ENCODE peak calls at places on chromosomes 5 and 9, in seven cellular contexts. One of them, this sample, is unnamed.

GRCh38 chr9:7533376-7534090 is 266.0 kb downstream of the DMAC1 start:
- DNase-seq in GM12891: no peak
- DNase-seq in HepG2: no peak
- DNase-seq in SK-N-SH: no peak
- DNase-seq in K562: no peak
- DNase-seq in H1: no peak
- DNase-seq in GM12878: no peak
- DNase-seq in this sample: no peak

GRCh38 chr9:78831726-78832125 is 534.8 kb downstream of the PSAT1 start:
- DNase-seq in GM12878: no peak
- DNase-seq in HepG2: no peak
- DNase-seq in K562: no peak
- DNase-seq in H1: no peak
- DNase-seq in SK-N-SH: no peak
- DNase-seq in GM12891: no peak
- DNase-seq in this sample: no peak

GRCh38 chr9:121916008-121916407 is 177.1 kb downstream of the TTLL11 start:
- DNase-seq in K562: no peak
- DNase-seq in SK-N-SH: no peak
- DNase-seq in HepG2: no peak
- DNase-seq in GM12891: no peak
- DNase-seq in H1: no peak
- DNase-seq in GM12878: no peak
- DNase-seq in this sample: no peak

GRCh38 chr5:179377421-179378115 is 32.3 kb upstream of the ADAMTS2 start:
- DNase-seq in SK-N-SH: peak
- DNase-seq in GM12891: no peak
- DNase-seq in GM12878: no peak
- DNase-seq in HepG2: no peak
- DNase-seq in K562: no peak
- DNase-seq in H1: no peak
- DNase-seq in this sample: no peak

GRCh38 chr9:106755727-106756126 is 107.2 kb upstream of the ZNF462 start:
- DNase-seq in SK-N-SH: no peak
- DNase-seq in GM12891: no peak
- DNase-seq in K562: no peak
- DNase-seq in HepG2: no peak
- DNase-seq in GM12878: no peak
- DNase-seq in H1: no peak
- DNase-seq in this sample: no peak

GRCh38 chr5:150490754-150491153 is 17.2 kb upstream of the NDST1 start:
- DNase-seq in SK-N-SH: no peak
- DNase-seq in GM12878: no peak
- DNase-seq in H1: no peak
- DNase-seq in K562: no peak
- DNase-seq in GM12891: no peak
- DNase-seq in HepG2: no peak
- DNase-seq in this sample: no peak

GRCh38 chr9:119026120-119026519 is 343.1 kb downstream of the BRINP1 start:
- DNase-seq in GM12891: no peak
- DNase-seq in H1: no peak
- DNase-seq in GM12878: no peak
- DNase-seq in HepG2: no peak
- DNase-seq in K562: no peak
- DNase-seq in SK-N-SH: peak
- DNase-seq in this sample: no peak

GRCh38 chr9:134869554-134870310 is 10.9 kb upstream of the FCN2 start:
- DNase-seq in HepG2: no peak
- DNase-seq in K562: no peak
- DNase-seq in H1: no peak
- DNase-seq in GM12878: no peak
- DNase-seq in SK-N-SH: no peak
- DNase-seq in GM12891: no peak
- DNase-seq in this sample: no peak

GRCh38 chr9:98085955-98086354 is 29.4 kb downstream of the NANS start:
- DNase-seq in H1: peak
- DNase-seq in GM12878: no peak
- DNase-seq in HepG2: no peak
- DNase-seq in GM12891: no peak
- DNase-seq in SK-N-SH: no peak
- DNase-seq in K562: peak
- DNase-seq in this sample: no peak

GRCh38 chr5:83564069-83564749 is 92.7 kb downstream of the VCAN start:
- DNase-seq in GM12891: no peak
- DNase-seq in SK-N-SH: peak
- DNase-seq in K562: peak
- DNase-seq in GM12878: no peak
- DNase-seq in HepG2: peak
- DNase-seq in H1: no peak
- DNase-seq in this sample: no peak

GRCh38 chr5:9440517-9440916 is 105.4 kb downstream of the SEMA5A start:
- DNase-seq in K562: no peak
- DNase-seq in GM12878: no peak
- DNase-seq in SK-N-SH: no peak
- DNase-seq in H1: no peak
- DNase-seq in GM12891: no peak
- DNase-seq in HepG2: no peak
- DNase-seq in this sample: no peak

GRCh38 chr9:38662763-38663593 is 42.6 kb upstream of the ANKRD18A start:
- DNase-seq in GM12878: no peak
- DNase-seq in GM12891: no peak
- DNase-seq in H1: no peak
- DNase-seq in SK-N-SH: peak
- DNase-seq in K562: no peak
- DNase-seq in HepG2: no peak
- DNase-seq in this sample: no peak

GRCh38 chr9:121732886-121733285 is 81.5 kb downstream of the DAB2IP start:
- DNase-seq in HepG2: no peak
- DNase-seq in K562: no peak
- DNase-seq in GM12878: no peak
- DNase-seq in H1: no peak
- DNase-seq in SK-N-SH: no peak
- DNase-seq in GM12891: no peak
- DNase-seq in this sample: no peak

GRCh38 chr9:114281421-114282103 is 41.3 kb upstream of the ORM1 start:
- DNase-seq in SK-N-SH: peak
- DNase-seq in GM12878: no peak
- DNase-seq in K562: no peak
- DNase-seq in HepG2: no peak
- DNase-seq in GM12891: no peak
- DNase-seq in H1: peak
- DNase-seq in this sample: no peak

GRCh38 chr5:1883925-1884637 is 1.4 kb upstream of the IRX4 start:
- DNase-seq in GM12878: no peak
- DNase-seq in K562: no peak
- DNase-seq in SK-N-SH: no peak
- DNase-seq in H1: no peak
- DNase-seq in GM12891: no peak
- DNase-seq in HepG2: no peak
- DNase-seq in this sample: no peak

GRCh38 chr5:66609615-66610014 is 13.4 kb downstream of the MAST4 start:
- DNase-seq in GM12891: no peak
- DNase-seq in H1: no peak
- DNase-seq in HepG2: no peak
- DNase-seq in GM12878: no peak
- DNase-seq in SK-N-SH: no peak
- DNase-seq in K562: no peak
- DNase-seq in this sample: no peak

GRCh38 chr9:104608336-104608735 is 2.9 kb upstream of the OR13C2 start:
- DNase-seq in HepG2: no peak
- DNase-seq in H1: no peak
- DNase-seq in GM12878: no peak
- DNase-seq in SK-N-SH: no peak
- DNase-seq in K562: no peak
- DNase-seq in GM12891: no peak
- DNase-seq in this sample: no peak

GRCh38 chr5:20538341-20538740 is 550.3 kb upstream of the CDH18 start:
- DNase-seq in HepG2: no peak
- DNase-seq in GM12891: no peak
- DNase-seq in SK-N-SH: no peak
- DNase-seq in K562: no peak
- DNase-seq in H1: no peak
- DNase-seq in GM12878: no peak
- DNase-seq in this sample: no peak

GRCh38 chr5:75054110-75054930 is 2.0 kb upstream of the GCNT4 start:
- DNase-seq in SK-N-SH: peak
- DNase-seq in H1: peak
- DNase-seq in HepG2: no peak
- DNase-seq in GM12878: no peak
- DNase-seq in K562: no peak
- DNase-seq in GM12891: no peak
- DNase-seq in this sample: no peak

GRCh38 chr9:73011346-73011745 is 58.5 kb upstream of the ALDH1A1 start:
- DNase-seq in SK-N-SH: no peak
- DNase-seq in GM12878: no peak
- DNase-seq in H1: no peak
- DNase-seq in HepG2: no peak
- DNase-seq in GM12891: no peak
- DNase-seq in K562: no peak
- DNase-seq in this sample: no peak

GRCh38 chr5:11234501-11234911 is 473.5 kb upstream of the DAP start:
- DNase-seq in H1: no peak
- DNase-seq in HepG2: no peak
- DNase-seq in GM12891: no peak
- DNase-seq in K562: no peak
- DNase-seq in SK-N-SH: no peak
- DNase-seq in GM12878: no peak
- DNase-seq in this sample: no peak

GRCh38 chr5:95060100-95060499 is 224.8 kb downstream of the MCTP1 start:
- DNase-seq in SK-N-SH: no peak
- DNase-seq in GM12878: no peak
- DNase-seq in HepG2: no peak
- DNase-seq in H1: no peak
- DNase-seq in GM12891: no peak
- DNase-seq in K562: no peak
- DNase-seq in this sample: no peak

GRCh38 chr9:93976973-93977372 is 21.8 kb upstream of the BARX1 start:
- DNase-seq in K562: no peak
- DNase-seq in H1: no peak
- DNase-seq in SK-N-SH: no peak
- DNase-seq in HepG2: no peak
- DNase-seq in GM12878: no peak
- DNase-seq in GM12891: no peak
- DNase-seq in this sample: no peak

GRCh38 chr9:106420511-106420944 is 442.4 kb upstream of the ZNF462 start:
- DNase-seq in SK-N-SH: no peak
- DNase-seq in HepG2: no peak
- DNase-seq in K562: no peak
- DNase-seq in H1: no peak
- DNase-seq in GM12878: peak
- DNase-seq in GM12891: peak
- DNase-seq in this sample: no peak

GRCh38 chr5:10607023-10607665 is 43.3 kb downstream of the ANKRD33B start:
- DNase-seq in GM12891: no peak
- DNase-seq in GM12878: peak
- DNase-seq in SK-N-SH: no peak
- DNase-seq in K562: peak
- DNase-seq in H1: no peak
- DNase-seq in HepG2: no peak
- DNase-seq in this sample: peak

GRCh38 chr5:32276173-32276853 is 36.4 kb downstream of the MTMR12 start:
- DNase-seq in GM12891: no peak
- DNase-seq in HepG2: peak
- DNase-seq in GM12878: no peak
- DNase-seq in K562: no peak
- DNase-seq in H1: no peak
- DNase-seq in SK-N-SH: no peak
- DNase-seq in this sample: no peak

GRCh38 chr9:21104787-21105186 is 27.0 kb upstream of the IFNB1 start:
- DNase-seq in H1: no peak
- DNase-seq in GM12878: no peak
- DNase-seq in K562: no peak
- DNase-seq in GM12891: no peak
- DNase-seq in HepG2: no peak
- DNase-seq in SK-N-SH: no peak
- DNase-seq in this sample: no peak

DNA sequence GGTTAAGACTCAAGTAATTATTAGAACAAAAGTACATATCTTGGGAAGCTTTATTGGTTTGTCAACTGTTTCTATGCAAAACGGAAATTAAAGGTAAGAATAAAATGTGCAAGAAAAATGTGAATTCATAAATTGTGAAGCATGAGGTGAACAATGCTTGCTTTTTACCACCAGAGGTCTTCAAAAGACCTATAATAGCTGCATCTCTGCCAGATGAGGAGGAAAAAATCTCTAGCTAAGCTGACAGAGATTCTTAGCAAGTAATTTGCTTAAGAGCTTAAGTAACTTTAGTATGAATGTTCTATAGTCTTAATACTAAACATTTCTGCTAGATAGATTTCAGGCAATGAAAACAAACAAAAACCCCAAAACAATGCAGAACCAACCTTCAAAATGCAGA is 54.1 kb downstream of the MRPS30 start:
- DNase-seq in GM12878: no peak
- DNase-seq in H1: no peak
- DNase-seq in SK-N-SH: no peak
- DNase-seq in K562: no peak
- DNase-seq in HepG2: no peak
- DNase-seq in GM12891: no peak
- DNase-seq in this sample: no peak
- TF ChIP-seq TAF1 in GM12878: no peak
- TF ChIP-seq TAF1 in H1: no peak
- TF ChIP-seq TAF1 in SK-N-SH: no peak
- TF ChIP-seq TAF1 in K562: no peak
- TF ChIP-seq TAF1 in HepG2: no peak
- TF ChIP-seq TAF1 in GM12891: no peak
- TF ChIP-seq TAF1 in this sample: no peak

GRCh38 chr5:73183491-73183891 is 10.5 kb downstream of the TMEM174 start:
- DNase-seq in K562: no peak
- DNase-seq in HepG2: no peak
- DNase-seq in GM12878: no peak
- DNase-seq in GM12891: no peak
- DNase-seq in H1: no peak
- DNase-seq in SK-N-SH: no peak
- DNase-seq in this sample: no peak
- TF ChIP-seq TAF1 in K562: no peak
- TF ChIP-seq TAF1 in HepG2: no peak
- TF ChIP-seq TAF1 in GM12878: no peak
- TF ChIP-seq TAF1 in GM12891: no peak
- TF ChIP-seq TAF1 in H1: no peak
- TF ChIP-seq TAF1 in SK-N-SH: no peak
- TF ChIP-seq TAF1 in this sample: no peak

GRCh38 chr5:132181011-132181629 is 46.5 kb downstream of the P4HA2 start:
- DNase-seq in HepG2: no peak
- DNase-seq in GM12878: no peak
- DNase-seq in GM12891: no peak
- DNase-seq in K562: peak
- DNase-seq in H1: peak
- DNase-seq in SK-N-SH: no peak
- DNase-seq in this sample: no peak
- TF ChIP-seq TAF1 in HepG2: no peak
- TF ChIP-seq TAF1 in GM12878: no peak
- TF ChIP-seq TAF1 in GM12891: no peak
- TF ChIP-seq TAF1 in K562: peak
- TF ChIP-seq TAF1 in H1: no peak
- TF ChIP-seq TAF1 in SK-N-SH: no peak
- TF ChIP-seq TAF1 in this sample: no peak

DNA sequence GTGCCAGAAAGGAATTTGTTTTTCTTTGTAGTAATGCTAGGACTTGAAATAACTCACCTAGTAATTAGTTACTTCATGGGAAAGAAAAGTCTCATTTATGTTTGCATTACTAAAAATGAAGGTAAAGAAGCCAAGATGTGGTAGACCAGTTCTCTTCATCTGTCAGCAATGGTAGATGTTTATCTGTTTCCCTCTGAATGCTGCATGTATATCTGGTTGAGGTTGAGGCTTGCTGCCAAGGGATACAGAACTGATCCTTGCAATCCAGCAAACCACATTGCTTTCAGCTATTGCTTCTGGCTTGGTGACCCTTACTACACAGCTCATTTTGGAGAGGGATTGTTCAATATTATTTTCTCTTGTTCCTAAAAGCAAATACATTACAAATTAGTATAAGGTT is 73.6 kb downstream of the ZNF474 start:
- DNase-seq in K562: no peak
- DNase-seq in H1: no peak
- DNase-seq in GM12891: no peak
- DNase-seq in GM12878: no peak
- DNase-seq in SK-N-SH: peak
- DNase-seq in HepG2: no peak
- DNase-seq in this sample: no peak
- TF ChIP-seq TAF1 in K562: no peak
- TF ChIP-seq TAF1 in H1: no peak
- TF ChIP-seq TAF1 in GM12891: no peak
- TF ChIP-seq TAF1 in GM12878: no peak
- TF ChIP-seq TAF1 in SK-N-SH: no peak
- TF ChIP-seq TAF1 in HepG2: no peak
- TF ChIP-seq TAF1 in this sample: no peak